ENCODE peak calls at places on chromosomes 4 and X, in eight cellular contexts. X is mesendoderm, D is pancreas, Z is H9, G is Panc1, V is K562, L is endothelial cell of umbilical vein, S is lower lobe of right lung. N is an unnamed sample.

GRCh38 chr4:155007660-155008176 is 200.7 kb upstream of the NPY2R start:
- DNase-seq in D (no peak), L (no peak), V (peak; percentile 2), G (no peak), X (no peak), Z (no peak), S (no peak), N (no peak)

GRCh38 chrX:40644821-40645358 is 2.5 kb downstream of the CXorf38 start:
- DNase-seq in V (peak; percentile 62), L (peak; percentile 71), D (no peak), G (no peak), X (peak; percentile 6), S (peak; percentile 57), Z (no peak), N (no peak)

GRCh38 chrX:66142351-66142750 is 21.7 kb upstream of the HEPH start:
- DNase-seq in D (no peak), V (no peak), X (no peak), Z (no peak), L (no peak), G (no peak), S (no peak), N (no peak)

GRCh38 chr4:126583509-126583908 is 1049.2 kb upstream of the INTU start:
- DNase-seq in D (no peak), X (peak; percentile 87), V (peak; percentile 46), S (no peak), G (no peak), L (peak; percentile 6), Z (peak; percentile 79), N (no peak)

GRCh38 chrX:31279359-31279758 is 207.5 kb upstream of the FTHL17 start:
- DNase-seq in G (no peak), X (peak; percentile 58), Z (peak; percentile 30), D (no peak), V (peak; percentile 37), L (peak; percentile 6), S (no peak), N (no peak)

GRCh38 chrX:102712967-102713677 is 874 bp downstream of the GPRASP2 start:
- DNase-seq in X (peak; percentile 63), G (peak; percentile 13), Z (peak; percentile 36), S (peak; percentile 44), V (peak; percentile 55), L (peak; percentile 58), D (peak; percentile 50), N (no peak)

GRCh38 chr4:36502350-36502749 is 220.9 kb downstream of the DTHD1 start:
- DNase-seq in L (no peak), V (no peak), S (no peak), Z (no peak), X (no peak), G (no peak), D (no peak), N (no peak)

GRCh38 chr4:76751612-76752343 is 146.2 kb downstream of the SOWAHB start:
- DNase-seq in X (no peak), V (no peak), L (no peak), S (no peak), G (no peak), D (no peak), Z (no peak), N (no peak)

GRCh38 chr4:149897784-149898183 is 82.1 kb upstream of the IQCM start:
- DNase-seq in D (no peak), X (peak; percentile 20), S (no peak), Z (no peak), V (peak; percentile 4), L (peak; percentile 35), G (no peak), N (no peak)

GRCh38 chr4:70842761-70843435 is 3.2 kb upstream of the GRSF1 start:
- DNase-seq in Z (no peak), D (no peak), G (no peak), S (no peak), X (no peak), V (no peak), L (no peak), N (no peak)

GRCh38 chr4:157713342-157713741 is 459.5 kb downstream of the GASK1B start:
- DNase-seq in X (peak; percentile 8), V (no peak), D (no peak), G (no peak), S (no peak), L (no peak), Z (no peak), N (no peak)

GRCh38 chr4:71974681-71975080 is 57.1 kb upstream of the NPFFR2 start:
- DNase-seq in S (no peak), Z (no peak), G (no peak), D (no peak), X (peak; percentile 87), L (no peak), V (no peak), N (no peak)

GRCh38 chrX:44244008-44244407 is 99.5 kb downstream of the EFHC2 start:
- DNase-seq in D (no peak), V (peak; percentile 33), L (peak; percentile 34), S (no peak), G (peak; percentile 20), X (peak; percentile 26), Z (no peak), N (no peak)

GRCh38 chr4:37826282-37827029 is at the start of gene PGM2:
- DNase-seq in D (peak; percentile 94), Z (peak; percentile 92), S (peak; percentile 94), X (peak; percentile 92), V (peak; percentile 91), G (peak; percentile 41), L (peak; percentile 91), N (peak; percentile 82)

GRCh38 chr4:151165205-151166000 is 66.0 kb downstream of the RPS3A start:
- DNase-seq in S (no peak), G (no peak), Z (no peak), L (no peak), V (no peak), X (no peak), D (no peak), N (no peak)

GRCh38 chr4:3607690-3608514 is 75.7 kb upstream of the LRPAP1 start:
- DNase-seq in D (no peak), G (no peak), S (no peak), Z (no peak), L (no peak), X (no peak), V (no peak), N (no peak)

GRCh38 chr4:129862461-129862860 is 766.5 kb downstream of the C4orf33 start:
- DNase-seq in L (no peak), G (no peak), V (no peak), Z (no peak), S (no peak), X (peak; percentile 10), D (no peak), N (no peak)

GRCh38 chr4:125390727-125391126 is 76.0 kb downstream of the FAT4 start:
- DNase-seq in G (no peak), X (no peak), L (no peak), V (no peak), Z (no peak), D (no peak), S (no peak), N (no peak)

GRCh38 chr4:125387770-125388169 is 73.0 kb downstream of the FAT4 start:
- DNase-seq in G (no peak), X (no peak), D (no peak), S (no peak), V (no peak), Z (no peak), L (no peak), N (no peak)

GRCh38 chr4:125389713-125390112 is 75.0 kb downstream of the FAT4 start:
- DNase-seq in D (no peak), X (peak; percentile 3), V (no peak), S (no peak), Z (no peak), G (peak; percentile 68), L (peak; percentile 83), N (no peak)

GRCh38 chr4:125388653-125389052 is 73.9 kb downstream of the FAT4 start:
- DNase-seq in D (no peak), Z (no peak), X (no peak), L (peak; percentile 82), V (no peak), S (no peak), G (no peak), N (no peak)

DNA sequence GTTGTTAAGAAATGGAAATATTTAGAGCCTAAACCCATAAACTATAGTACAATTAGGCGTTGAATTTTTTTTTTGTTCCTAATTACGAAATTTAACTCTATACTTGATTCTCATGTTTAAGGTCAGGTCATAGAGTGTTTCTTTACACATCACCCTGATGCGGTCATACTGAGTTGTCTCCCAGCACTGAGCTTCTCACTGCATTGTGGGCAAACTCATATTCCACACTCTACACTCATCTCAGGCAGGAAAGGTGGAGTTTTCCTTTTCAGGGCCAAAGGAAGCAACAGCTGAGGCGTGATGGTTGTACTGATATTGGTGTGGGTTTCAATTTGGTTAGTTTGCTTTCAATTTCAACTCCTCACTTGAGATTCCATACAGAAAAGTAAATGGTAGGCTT is 75.4 kb downstream of the FAT4 start:
- DNase-seq in G (peak; percentile 69), V (no peak), L (peak; percentile 86), Z (no peak), S (no peak), X (no peak), D (no peak), N (no peak)
- H3K27ac ChIP-seq in G (peak overlapping the region; percentile 87), V (no peak overlapping the region), L (peak overlapping the region; percentile 60), Z (no peak overlapping the region), S (peak overlapping the region; percentile 57), X (no peak overlapping the region), D (no peak overlapping the region), N (no peak overlapping the region)

GRCh38 chrX:46683023-46683422 is 75.9 kb downstream of the SLC9A7 start:
- DNase-seq in X (peak; percentile 39), S (no peak), V (no peak), D (no peak), L (no peak), G (no peak), Z (no peak), N (no peak)
- H3K27ac ChIP-seq in X (no peak overlapping the region), S (no peak overlapping the region), V (no peak overlapping the region), D (no peak overlapping the region), L (no peak overlapping the region), G (no peak overlapping the region), Z (no peak overlapping the region), N (no peak overlapping the region)

GRCh38 chr4:1211371-1211770 is 37.6 kb downstream of the CTBP1 start:
- DNase-seq in L (no peak), Z (no peak), G (no peak), D (peak; percentile 31), V (no peak), S (peak; percentile 30), X (no peak), N (no peak)
- H3K27ac ChIP-seq in L (no peak overlapping the region), Z (no peak overlapping the region), G (no peak overlapping the region), D (no peak overlapping the region), V (no peak overlapping the region), S (no peak overlapping the region), X (no peak overlapping the region), N (no peak overlapping the region)

DNA sequence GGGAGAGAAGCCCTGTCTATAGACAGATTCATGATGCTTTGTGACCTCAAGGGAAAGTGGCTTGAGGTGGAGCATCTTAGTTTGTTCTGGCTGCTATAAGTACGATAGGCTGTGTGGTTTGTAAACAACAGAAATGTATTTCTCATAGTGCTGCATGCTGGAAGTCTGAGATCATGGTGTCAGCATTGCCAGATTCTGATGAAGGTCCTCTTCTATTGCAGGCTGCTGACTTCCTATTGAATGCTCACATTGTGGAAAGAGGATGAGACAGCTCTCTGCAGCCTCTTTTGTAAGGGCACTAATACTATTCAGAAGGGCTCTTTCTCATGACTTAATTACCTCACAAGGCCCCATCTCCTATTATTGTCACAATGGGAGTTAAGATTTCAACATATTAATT is 1674.0 kb upstream of the PCDH7 start:
- DNase-seq in X (no peak), V (no peak), D (no peak), Z (no peak), S (no peak), G (no peak), L (no peak), N (no peak)
- H3K27ac ChIP-seq in X (no peak overlapping the region), V (no peak overlapping the region), D (no peak overlapping the region), Z (no peak overlapping the region), S (no peak overlapping the region), G (no peak overlapping the region), L (no peak overlapping the region), N (peak overlapping the region; percentile 68)

GRCh38 chr4:5812506-5813229 is 80.2 kb downstream of the CRMP1 start:
- DNase-seq in Z (no peak), X (peak; percentile 82), G (no peak), V (peak; percentile 75), D (no peak), L (peak; percentile 36), S (no peak), N (no peak)
- H3K27ac ChIP-seq in Z (no peak overlapping the region), X (no peak overlapping the region), G (no peak overlapping the region), V (no peak overlapping the region), D (no peak overlapping the region), L (no peak overlapping the region), S (no peak overlapping the region), N (no peak overlapping the region)